ENCODE peak calls at places on chromosome 18, in six cellular contexts. N, Y, F, U, H and S are unnamed samples.

GRCh38 chr18:32624182-32624723 is 148.6 kb downstream of the KLHL14 start:
- DNase-seq in N (no peak), Y (no peak), F (no peak), U (no peak), H (no peak), S (no peak)

GRCh38 chr18:48292229-48292628 is 117.0 kb downstream of the ZBTB7C start:
- DNase-seq in N (no peak), Y (no peak), F (no peak), U (no peak), H (no peak), S (no peak)

GRCh38 chr18:74273394-74273793 is 18.4 kb downstream of the CYB5A start:
- DNase-seq in N (no peak), Y (no peak), F (no peak), U (no peak), H (no peak), S (no peak)

GRCh38 chr18:50989711-50990110 is 21.9 kb downstream of the ELAC1 start:
- DNase-seq in N (no peak), Y (no peak), F (no peak), U (no peak), H (no peak), S (no peak)

GRCh38 chr18:46480187-46480586 is 176.8 kb downstream of the LOXHD1 start:
- DNase-seq in N (no peak), Y (no peak), F (no peak), U (no peak), H (no peak), S (no peak)

GRCh38 chr18:76975577-76976110 is 153.3 kb downstream of the ZNF236 start:
- DNase-seq in N (no peak), Y (no peak), F (no peak), U (no peak), H (no peak), S (no peak)

GRCh38 chr18:25875574-25875973 is 214.8 kb downstream of the SS18 start:
- DNase-seq in N (no peak), Y (no peak), F (no peak), U (no peak), H (no peak), S (no peak)

GRCh38 chr18:62196079-62196478 is 9.0 kb downstream of the RELCH start:
- DNase-seq in N (no peak), Y (no peak), F (no peak), U (no peak), H (no peak), S (no peak)

GRCh38 chr18:71831039-71831438 is 713.1 kb downstream of the CBLN2 start:
- DNase-seq in N (no peak), Y (no peak), F (no peak), U (no peak), H (no peak), S (no peak)

GRCh38 chr18:56770097-56770496 is 118.9 kb downstream of the WDR7 start:
- DNase-seq in N (no peak), Y (no peak), F (no peak), U (no peak), H (no peak), S (no peak)

DNA sequence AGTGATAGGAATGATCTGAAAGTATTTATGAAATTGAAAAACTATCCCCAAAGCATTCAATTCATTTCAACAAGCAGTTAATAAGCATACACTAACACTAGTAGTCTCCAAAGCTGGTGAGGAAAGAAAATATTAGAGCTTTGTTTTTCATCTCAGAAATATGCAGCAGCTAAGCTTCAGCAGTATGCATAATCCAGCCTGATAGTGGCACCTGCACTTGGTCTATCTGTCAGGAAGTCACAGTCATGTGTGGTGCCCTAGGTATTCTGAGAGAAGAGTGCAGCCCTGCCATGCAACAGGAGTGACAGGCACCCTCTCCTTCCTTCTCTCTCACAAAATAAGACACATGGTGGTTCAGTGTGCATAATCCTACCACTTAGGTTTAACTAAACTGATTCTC is 158.8 kb downstream of the DYM start:
- DNase-seq in N (no peak), Y (no peak), F (no peak), U (no peak), H (no peak), S (no peak)
- H3K27ac ChIP-seq in N (no peak), Y (no peak), F (no peak), U (no peak), H (no peak), S (no peak)

GRCh38 chr18:31419457-31419932 is 28.0 kb upstream of the DSG3 start:
- DNase-seq in N (no peak), Y (no peak), F (no peak), U (peak), H (no peak), S (no peak)

GRCh38 chr18:31420032-31420431 is 27.5 kb upstream of the DSG3 start:
- DNase-seq in N (peak), Y (no peak), F (no peak), U (no peak), H (no peak), S (no peak)

GRCh38 chr18:31424383-31424988 is 23.1 kb upstream of the DSG3 start:
- DNase-seq in N (peak), Y (peak), F (no peak), U (peak), H (peak), S (no peak)

GRCh38 chr18:31417850-31418249 is 29.7 kb upstream of the DSG3 start:
- DNase-seq in N (no peak), Y (no peak), F (no peak), U (no peak), H (no peak), S (no peak)

DNA sequence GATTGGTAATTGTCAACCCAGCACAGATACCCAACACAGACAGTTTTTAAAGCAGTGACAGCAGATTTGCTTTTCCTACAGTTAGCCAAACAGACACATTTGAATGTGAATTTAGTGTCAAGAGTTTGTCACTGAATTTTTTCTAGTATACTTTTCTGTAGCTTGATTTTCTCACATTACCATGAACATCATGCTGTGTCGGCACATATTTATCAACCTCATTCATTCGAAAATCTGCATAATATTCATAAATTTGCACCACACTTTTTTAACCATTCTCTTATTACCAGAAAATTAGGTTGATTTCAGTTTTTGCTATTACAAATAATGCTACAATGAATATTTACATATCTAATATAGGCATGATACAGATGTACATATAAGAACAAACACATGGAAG is 27.0 kb upstream of the DSG3 start:
- DNase-seq in N (no peak), Y (no peak), F (no peak), U (no peak), H (no peak), S (no peak)
- H3K27ac ChIP-seq in N (peak), Y (no peak), F (no peak), U (no peak), H (no peak), S (no peak)

GRCh38 chr18:3498705-3499451 is 48.9 kb downstream of the TGIF1 start:
- DNase-seq in N (no peak), Y (peak), F (peak), U (no peak), H (peak), S (peak)

GRCh38 chr18:3502650-3503049 is 52.7 kb downstream of the TGIF1 start:
- DNase-seq in N (no peak), Y (no peak), F (no peak), U (no peak), H (no peak), S (no peak)

GRCh38 chr18:3495691-3496090 is 45.7 kb downstream of the TGIF1 start:
- DNase-seq in N (peak), Y (no peak), F (no peak), U (no peak), H (no peak), S (no peak)

GRCh38 chr18:3499498-3499897 is 49.5 kb downstream of the TGIF1 start:
- DNase-seq in N (no peak), Y (no peak), F (no peak), U (no peak), H (no peak), S (no peak)

GRCh38 chr18:3500016-3500415 is 50.0 kb downstream of the TGIF1 start:
- DNase-seq in N (no peak), Y (no peak), F (no peak), U (no peak), H (no peak), S (no peak)
- H3K27ac ChIP-seq in N (peak), Y (no peak), F (no peak), U (no peak), H (no peak), S (no peak)

DNA sequence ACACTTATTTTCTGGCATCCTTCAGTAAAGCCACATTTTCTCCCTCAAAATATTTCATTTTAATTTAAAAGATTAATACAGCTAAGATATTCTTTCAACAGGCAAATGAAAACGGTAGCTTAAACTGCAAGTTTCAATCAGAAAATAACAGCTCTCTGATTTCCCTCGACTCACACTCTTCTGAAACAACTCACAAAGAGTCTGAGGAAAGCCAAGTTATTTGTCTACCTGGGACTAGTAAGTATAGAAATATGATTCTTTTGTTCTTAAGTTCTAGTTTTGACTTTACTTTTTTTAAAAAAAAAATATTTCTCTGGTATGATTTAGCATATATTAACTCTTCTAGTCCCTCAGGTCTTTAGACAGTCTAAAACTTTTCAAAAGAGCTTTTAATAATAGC is 27.2 kb downstream of the CEP192 start:
- DNase-seq in N (no peak), Y (no peak), F (no peak), U (no peak), H (no peak), S (no peak)
- H3K27ac ChIP-seq in N (no peak), Y (no peak), F (no peak), U (no peak), H (no peak), S (no peak)

GRCh38 chr18:23228102-23229051 is 93.1 kb downstream of the CABLES1 start:
- DNase-seq in N (peak), Y (no peak), F (no peak), U (no peak), H (no peak), S (peak)

GRCh38 chr18:23231340-23232021 is 96.2 kb downstream of the CABLES1 start:
- DNase-seq in N (peak), Y (no peak), F (peak), U (no peak), H (peak), S (peak)

GRCh38 chr18:23227729-23228075 is 92.4 kb downstream of the CABLES1 start:
- DNase-seq in N (no peak), Y (no peak), F (no peak), U (no peak), H (no peak), S (no peak)

GRCh38 chr18:23230688-23231087 is 95.4 kb downstream of the CABLES1 start:
- DNase-seq in N (no peak), Y (no peak), F (no peak), U (no peak), H (no peak), S (peak)

DNA sequence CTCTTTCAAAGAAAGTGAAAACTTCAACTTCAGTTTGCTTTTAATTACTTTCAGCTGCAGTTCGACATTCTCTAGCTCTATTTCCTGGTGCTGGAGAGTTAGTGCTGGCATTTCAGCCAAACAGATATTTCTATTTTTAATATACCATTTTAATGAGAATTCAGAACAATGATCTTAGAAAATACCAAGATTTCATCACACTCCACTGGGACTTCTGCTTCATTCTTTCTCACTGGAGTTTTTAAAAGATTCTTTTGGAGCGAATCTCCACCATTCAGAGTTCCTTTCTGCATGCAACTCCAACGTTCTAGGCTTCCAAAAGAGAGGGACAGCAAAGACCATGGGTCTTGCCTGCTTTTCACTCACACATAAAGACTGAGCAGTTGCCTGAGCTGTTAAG is 94.2 kb downstream of the CABLES1 start:
- DNase-seq in N (no peak), Y (no peak), F (no peak), U (no peak), H (no peak), S (no peak)
- H3K27ac ChIP-seq in N (peak), Y (no peak), F (peak), U (no peak), H (no peak), S (peak)

DNA sequence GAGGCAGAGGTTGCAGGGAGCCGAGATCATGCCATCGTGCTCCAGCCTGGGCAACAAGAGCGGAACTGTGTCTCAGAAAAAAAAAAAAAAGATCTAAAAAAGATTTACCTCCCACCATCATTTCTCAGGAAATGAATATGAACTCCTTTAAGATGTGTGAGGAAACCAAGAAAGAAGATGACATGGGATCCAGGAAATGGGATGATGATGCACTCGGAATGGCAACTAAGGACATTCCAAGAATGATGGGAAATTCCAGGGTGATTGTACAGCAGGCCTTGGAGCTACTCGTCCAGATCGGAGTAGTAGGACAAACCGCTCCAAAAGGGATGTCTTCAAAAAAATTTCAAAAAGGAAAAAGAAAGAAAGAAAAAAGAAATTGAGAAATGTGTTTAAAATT is 84.9 kb upstream of the PMAIP1 start:
- DNase-seq in N (no peak), Y (peak), F (no peak), U (no peak), H (no peak), S (no peak)
- H3K27ac ChIP-seq in N (no peak), Y (no peak), F (no peak), U (no peak), H (no peak), S (no peak)

GRCh38 chr18:765764-766549 is 46.1 kb downstream of the YES1 start:
- DNase-seq in N (no peak), Y (no peak), F (no peak), U (no peak), H (no peak), S (no peak)

GRCh38 chr18:770583-770961 is 41.5 kb downstream of the YES1 start:
- DNase-seq in N (no peak), Y (no peak), F (no peak), U (no peak), H (no peak), S (no peak)

GRCh38 chr18:766550-766860 is 45.5 kb downstream of the YES1 start:
- DNase-seq in N (no peak), Y (no peak), F (no peak), U (no peak), H (no peak), S (no peak)

DNA sequence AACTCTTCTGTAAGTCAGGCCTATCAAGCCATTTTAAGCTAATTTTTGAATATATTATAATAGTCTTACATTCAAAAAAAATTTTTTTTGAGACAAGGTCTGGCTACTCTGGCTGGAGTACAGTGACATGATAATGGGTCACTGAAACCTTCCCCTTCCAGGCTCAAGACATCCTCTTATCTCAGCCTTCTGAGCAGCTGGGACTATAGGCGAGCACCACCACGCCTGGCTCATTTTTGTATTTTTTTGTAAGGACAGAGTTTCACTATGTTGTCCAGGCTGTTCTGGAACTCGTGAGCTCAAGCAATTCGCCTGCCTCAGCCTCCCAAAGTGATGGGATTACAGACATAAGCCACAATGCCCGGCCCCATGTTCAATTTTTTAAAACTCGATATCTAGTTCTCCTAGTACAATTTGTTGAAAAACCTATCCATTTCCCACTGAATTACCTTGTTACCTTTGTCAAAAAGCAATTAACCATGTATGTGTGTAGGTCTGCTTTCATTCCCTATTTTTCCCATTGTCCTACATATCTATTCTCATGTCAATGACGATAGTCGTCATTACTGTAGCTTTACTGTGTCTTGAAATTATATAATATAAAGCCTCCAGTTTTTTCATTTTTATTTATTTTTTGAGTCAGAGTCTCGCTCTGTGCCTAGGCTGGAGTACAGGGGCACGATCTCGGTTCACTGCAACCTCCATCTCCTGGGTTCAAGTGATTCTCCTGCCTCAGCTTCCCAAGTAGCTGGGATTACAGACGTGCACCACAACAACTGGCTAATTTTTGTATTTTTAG is 44.8 kb downstream of the YES1 start:
- DNase-seq in N (no peak), Y (no peak), F (no peak), U (no peak), H (no peak), S (no peak)
- H3K27ac ChIP-seq in N (no peak), Y (no peak), F (no peak), U (no peak), H (no peak), S (no peak)